ENCODE peak calls at places on chromosomes 3 and 15, in nine cellular contexts. Y is left lung, W is AG09309, F is adrenal gland, M is mesothelial cell of epicardium, Z is body of pancreas, I is AG09319, V is thoracic aorta, Q is ovary. B is an unnamed sample.

GRCh38 chr3:33117461-33117860 is 3.6 kb downstream of the CRTAP start:
- DNase-seq in Y (no peak), W (no peak), F (peak), M (no peak), Z (no peak), I (no peak), V (no peak), Q (no peak), B (no peak)

GRCh38 chr15:60423540-60423939 is 25.8 kb upstream of the ANXA2 start:
- DNase-seq in Y (no peak), W (peak), F (no peak), M (peak), Z (no peak), I (peak), V (no peak), Q (no peak), B (peak)

GRCh38 chr3:52068055-52068704 is 11.8 kb upstream of the DUSP7 start:
- DNase-seq in Y (no peak), W (no peak), F (no peak), M (peak), Z (no peak), I (no peak), V (no peak), Q (no peak), B (no peak)

GRCh38 chr3:1195922-1196321 is 103.1 kb downstream of the CNTN6 start:
- DNase-seq in Y (no peak), W (peak), F (peak), M (no peak), Z (no peak), I (peak), V (no peak), Q (no peak), B (no peak)

GRCh38 chr3:52447512-52448355 is 2.8 kb upstream of the SEMA3G start:
- DNase-seq in Y (no peak), W (no peak), F (no peak), M (no peak), Z (no peak), I (no peak), V (no peak), Q (no peak), B (no peak)

GRCh38 chr3:15903776-15904720 is 106.3 kb upstream of the ANKRD28 start:
- DNase-seq in Y (no peak), W (no peak), F (peak), M (no peak), Z (peak), I (no peak), V (peak), Q (peak), B (no peak)

GRCh38 chr15:59138243-59138642 is 33.3 kb downstream of the CCNB2 start:
- DNase-seq in Y (no peak), W (no peak), F (peak), M (no peak), Z (peak), I (no peak), V (no peak), Q (no peak), B (peak)

GRCh38 chr3:59563966-59564365 is 514.1 kb upstream of the CFAP20DC start:
- DNase-seq in Y (no peak), W (no peak), F (no peak), M (no peak), Z (no peak), I (no peak), V (no peak), Q (no peak), B (no peak)

GRCh38 chr3:49362579-49362978 is 4.4 kb upstream of the GPX1 start:
- DNase-seq in Y (no peak), W (no peak), F (no peak), M (no peak), Z (no peak), I (no peak), V (no peak), Q (no peak), B (peak)

GRCh38 chr3:108124337-108125150 is 33.7 kb upstream of the CD47 start:
- DNase-seq in Y (no peak), W (no peak), F (no peak), M (no peak), Z (no peak), I (no peak), V (no peak), Q (no peak), B (no peak)

GRCh38 chr3:4849739-4850138 is 129.5 kb upstream of the BHLHE40 start:
- DNase-seq in Y (no peak), W (no peak), F (no peak), M (no peak), Z (no peak), I (no peak), V (no peak), Q (no peak), B (no peak)

GRCh38 chr3:141828487-141829284 is 47.8 kb upstream of the ATP1B3 start:
- DNase-seq in Y (no peak), W (no peak), F (peak), M (no peak), Z (peak), I (no peak), V (no peak), Q (no peak), B (no peak)

GRCh38 chr3:108037770-108038169 is 53.1 kb downstream of the CD47 start:
- DNase-seq in Y (no peak), W (no peak), F (no peak), M (no peak), Z (no peak), I (no peak), V (no peak), Q (no peak), B (no peak)

GRCh38 chr3:179765396-179765795 is 112.6 kb downstream of the USP13 start:
- DNase-seq in Y (no peak), W (no peak), F (no peak), M (no peak), Z (no peak), I (no peak), V (no peak), Q (no peak), B (peak)

GRCh38 chr15:66089049-66089448 is 164.5 kb downstream of the MEGF11 start:
- DNase-seq in Y (no peak), W (no peak), F (peak), M (no peak), Z (no peak), I (no peak), V (no peak), Q (peak), B (no peak)

GRCh38 chr15:73493936-73494335 is 51.0 kb downstream of the REC114 start:
- DNase-seq in Y (no peak), W (no peak), F (no peak), M (no peak), Z (no peak), I (no peak), V (no peak), Q (no peak), B (no peak)

DNA sequence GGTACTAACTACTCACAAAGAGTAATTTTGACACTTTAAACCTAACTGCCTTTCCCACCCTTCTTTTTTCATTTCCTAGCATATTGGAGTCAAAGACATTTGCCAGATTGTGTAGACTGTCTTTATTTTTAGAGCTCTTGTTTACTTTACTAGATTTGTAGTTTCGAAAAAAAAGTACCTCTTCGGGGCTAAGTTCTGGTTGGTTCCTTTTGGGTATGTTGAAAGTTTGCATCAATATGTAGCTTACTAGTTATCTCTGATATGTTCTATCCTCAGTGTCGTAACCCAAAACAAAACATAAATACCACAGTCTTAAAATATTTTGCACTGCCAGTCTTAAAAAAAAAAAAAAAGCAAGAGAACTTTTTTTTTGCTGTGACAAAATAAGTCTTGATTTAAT is 52.2 kb downstream of the REC114 start:
- DNase-seq in Y (no peak), W (no peak), F (no peak), M (no peak), Z (no peak), I (no peak), V (no peak), Q (no peak), B (no peak)
- TF ChIP-seq CTCF in Y (no peak), W (no peak), F (no peak), M (no peak), Z (no peak), I (no peak), V (no peak), Q (no peak), B (no peak)

DNA sequence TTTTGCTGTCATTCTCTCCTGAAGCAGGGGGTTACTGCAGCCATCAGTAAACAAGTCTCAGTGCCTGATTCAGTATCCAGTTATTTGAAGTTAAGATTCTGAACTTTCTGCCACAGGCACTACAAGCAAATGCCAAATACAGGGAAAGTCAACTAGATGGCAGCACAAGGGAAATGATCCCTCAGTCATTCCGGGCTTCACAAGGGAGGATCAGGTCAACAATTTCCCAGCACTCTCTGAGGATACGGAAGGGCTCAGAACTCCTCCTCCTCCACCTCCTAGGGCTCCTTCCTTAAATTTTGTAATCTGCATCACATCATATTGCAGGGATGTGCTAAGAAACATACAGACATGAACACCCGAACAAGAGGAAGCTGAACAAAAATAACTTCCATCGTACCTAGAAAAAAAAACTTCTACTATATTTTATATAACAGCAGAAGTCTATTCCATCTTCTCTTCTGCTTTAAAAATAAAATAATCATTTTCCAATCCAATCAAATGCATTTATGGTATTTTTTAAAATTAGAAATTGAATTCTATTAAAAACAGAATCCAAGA is 187.1 kb downstream of the FMN1 start:
- DNase-seq in Y (no peak), W (no peak), F (no peak), M (no peak), Z (no peak), I (no peak), V (no peak), Q (no peak), B (peak)
- TF ChIP-seq CTCF in Y (no peak), W (no peak), F (no peak), M (no peak), Z (no peak), I (peak), V (no peak), Q (no peak), B (peak)

GRCh38 chr15:62020576-62021160 is 39.6 kb downstream of the VPS13C start:
- DNase-seq in Y (no peak), W (no peak), F (no peak), M (no peak), Z (no peak), I (no peak), V (no peak), Q (no peak), B (peak)

GRCh38 chr15:62026707-62027565 is 33.3 kb downstream of the VPS13C start:
- DNase-seq in Y (no peak), W (no peak), F (no peak), M (no peak), Z (no peak), I (no peak), V (no peak), Q (no peak), B (no peak)

GRCh38 chr15:62027916-62028315 is 32.3 kb downstream of the VPS13C start:
- DNase-seq in Y (no peak), W (no peak), F (no peak), M (no peak), Z (no peak), I (no peak), V (no peak), Q (no peak), B (no peak)

DNA sequence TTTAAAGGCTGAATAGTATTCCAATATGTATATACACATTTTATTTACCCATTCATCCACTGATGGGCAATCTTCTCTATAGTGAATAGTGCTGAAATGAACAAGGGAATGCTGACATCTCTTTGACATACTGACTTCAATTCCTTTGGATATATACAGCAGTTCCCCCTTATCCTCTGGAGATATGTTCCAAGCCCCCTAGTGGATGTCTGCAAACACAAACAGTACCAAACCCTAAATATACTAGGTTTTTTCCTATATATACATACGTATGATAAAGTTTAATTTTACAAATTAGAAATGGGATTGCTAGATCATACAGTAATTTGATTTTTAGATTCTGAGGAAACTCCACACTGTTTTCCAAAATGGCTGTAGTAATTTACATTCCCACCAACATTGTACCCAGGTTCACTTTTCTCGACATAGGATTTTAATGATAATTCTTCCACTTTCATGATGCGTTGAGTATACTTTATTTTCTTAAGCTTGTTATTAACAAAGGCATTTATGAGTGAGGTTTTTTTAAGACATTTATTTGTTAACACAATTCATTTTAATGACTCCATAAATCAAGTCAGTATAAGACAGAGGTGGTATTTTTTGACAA is 38.2 kb downstream of the VPS13C start:
- DNase-seq in Y (no peak), W (no peak), F (no peak), M (no peak), Z (no peak), I (no peak), V (no peak), Q (no peak), B (no peak)
- TF ChIP-seq CTCF in Y (no peak), W (peak), F (no peak), M (no peak), Z (no peak), I (no peak), V (no peak), Q (no peak), B (peak)

GRCh38 chr15:44130778-44131177 is 64.3 kb downstream of the FRMD5 start:
- DNase-seq in Y (no peak), W (no peak), F (no peak), M (no peak), Z (no peak), I (no peak), V (no peak), Q (no peak), B (no peak)
- TF ChIP-seq CTCF in Y (no peak), W (peak), F (no peak), M (no peak), Z (no peak), I (peak), V (no peak), Q (no peak), B (peak)

DNA sequence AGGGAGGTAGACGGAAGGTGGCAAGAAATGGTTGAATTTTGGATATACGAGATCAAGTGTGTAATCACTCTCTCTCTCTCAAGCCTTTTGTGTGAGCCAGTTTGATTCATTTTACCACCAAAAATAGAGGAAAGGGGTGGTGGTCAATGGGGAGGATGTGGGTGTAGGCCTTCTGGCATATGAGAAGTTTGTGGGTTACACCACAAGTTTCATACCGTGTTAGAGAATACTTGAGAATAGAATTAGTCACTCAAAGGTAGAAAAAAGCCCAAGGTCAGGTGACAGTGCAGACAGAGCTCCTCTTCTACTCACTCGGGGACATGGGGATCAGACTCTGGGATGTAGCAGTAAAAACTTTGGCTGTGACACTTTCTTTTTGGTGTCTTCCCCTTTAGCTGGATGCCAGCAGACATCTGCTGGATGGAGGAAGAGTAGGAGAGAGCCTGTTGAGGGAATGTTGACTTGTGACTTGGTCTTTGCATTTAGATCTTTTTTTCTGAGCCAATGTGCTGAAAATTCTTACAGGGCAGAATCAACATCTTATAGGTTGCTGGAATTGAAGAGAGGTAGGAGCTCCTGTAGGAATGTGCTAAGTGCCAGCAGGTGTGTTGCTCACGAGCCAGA is 43.8 kb upstream of the RYK start:
- DNase-seq in Y (no peak), W (no peak), F (no peak), M (no peak), Z (no peak), I (no peak), V (no peak), Q (no peak), B (no peak)
- TF ChIP-seq CTCF in Y (no peak), W (no peak), F (no peak), M (no peak), Z (no peak), I (no peak), V (no peak), Q (no peak), B (no peak)

GRCh38 chr15:77497108-77497737 is 76.5 kb downstream of the HMG20A start:
- DNase-seq in Y (no peak), W (peak), F (peak), M (peak), Z (peak), I (peak), V (no peak), Q (peak), B (peak)
- TF ChIP-seq CTCF in Y (peak), W (no peak), F (no peak), M (no peak), Z (no peak), I (no peak), V (no peak), Q (no peak), B (peak)

GRCh38 chr3:81237193-81237592 is 524.3 kb downstream of the GBE1 start:
- DNase-seq in Y (no peak), W (no peak), F (no peak), M (no peak), Z (no peak), I (no peak), V (no peak), Q (no peak), B (no peak)

GRCh38 chr3:81245043-81245442 is 516.4 kb downstream of the GBE1 start:
- DNase-seq in Y (no peak), W (no peak), F (no peak), M (no peak), Z (no peak), I (no peak), V (no peak), Q (no peak), B (no peak)

GRCh38 chr3:81244196-81244595 is 517.2 kb downstream of the GBE1 start:
- DNase-seq in Y (no peak), W (no peak), F (no peak), M (no peak), Z (no peak), I (no peak), V (no peak), Q (no peak), B (no peak)

GRCh38 chr3:81245505-81245904 is 515.9 kb downstream of the GBE1 start:
- DNase-seq in Y (no peak), W (no peak), F (no peak), M (no peak), Z (no peak), I (no peak), V (no peak), Q (no peak), B (no peak)

GRCh38 chr3:81242871-81243270 is 518.6 kb downstream of the GBE1 start:
- DNase-seq in Y (no peak), W (no peak), F (no peak), M (no peak), Z (no peak), I (no peak), V (no peak), Q (no peak), B (peak)
- TF ChIP-seq CTCF in Y (no peak), W (peak), F (no peak), M (peak), Z (no peak), I (peak), V (no peak), Q (no peak), B (peak)

B was measured in HFFc6.